ENCODE peak calls at places on chromosomes 6 and 20, in four cellular contexts. N is WTC11, Z is A549, G is HepG2. H is an unnamed sample.

GRCh38 chr6:70371454-70372105 is 41.7 kb upstream of the FAM135A start:
- DNase-seq in N (no peak), Z (peak), G (peak), H (no peak)

GRCh38 chr6:15663057-15663638 is 320 bp upstream of the DTNBP1 start:
- DNase-seq in N (no peak), Z (peak), G (no peak), H (peak)

GRCh38 chr6:156587751-156588301 is 189.4 kb upstream of the ARID1B start:
- DNase-seq in N (no peak), Z (no peak), G (no peak), H (no peak)

GRCh38 chr6:72787521-72788031 is 165.7 kb downstream of the KCNQ5 start:
- DNase-seq in N (no peak), Z (peak), G (no peak), H (no peak)

GRCh38 chr6:70314240-70314639 is 11.4 kb upstream of the COL9A1 start:
- DNase-seq in N (no peak), Z (no peak), G (no peak), H (no peak)

GRCh38 chr6:38068854-38069253 is 249.3 kb downstream of the ZFAND3 start:
- DNase-seq in N (no peak), Z (peak), G (no peak), H (no peak)

GRCh38 chr20:57212890-57213276 is 53.6 kb downstream of the BMP7 start:
- DNase-seq in N (no peak), Z (no peak), G (no peak), H (no peak)

GRCh38 chr20:44392776-44393607 is 37.5 kb downstream of the HNF4A start:
- DNase-seq in N (no peak), Z (no peak), G (peak), H (no peak)

GRCh38 chr6:144266091-144266649 is 19.0 kb upstream of the UTRN start:
- DNase-seq in N (peak), Z (peak), G (no peak), H (no peak)

GRCh38 chr6:170221052-170221752 is 69.7 kb downstream of the DLL1 start:
- DNase-seq in N (no peak), Z (no peak), G (no peak), H (no peak)

GRCh38 chr6:21331221-21331620 is 262.3 kb upstream of the SOX4 start:
- DNase-seq in N (no peak), Z (no peak), G (no peak), H (no peak)

GRCh38 chr20:6685181-6685582 is 82.3 kb upstream of the BMP2 start:
- DNase-seq in N (no peak), Z (no peak), G (no peak), H (no peak)

GRCh38 chr6:36349240-36349639 is 12.6 kb upstream of the BNIP5 start:
- DNase-seq in N (no peak), Z (no peak), G (no peak), H (no peak)

GRCh38 chr20:44069203-44069931 is 117.6 kb downstream of the JPH2 start:
- DNase-seq in N (no peak), Z (no peak), G (no peak), H (peak)

GRCh38 chr6:4612636-4613171 is 163.5 kb upstream of the CDYL start:
- DNase-seq in N (no peak), Z (no peak), G (no peak), H (no peak)

GRCh38 chr6:147127587-147127986 is 76.6 kb upstream of the STXBP5 start:
- DNase-seq in N (no peak), Z (no peak), G (no peak), H (no peak)

GRCh38 chr6:129108337-129108736 is 225.4 kb downstream of the LAMA2 start:
- DNase-seq in N (no peak), Z (no peak), G (no peak), H (no peak)

GRCh38 chr20:63099426-63100267 is 92.9 kb upstream of the BHLHE23 start:
- DNase-seq in N (peak), Z (peak), G (no peak), H (no peak)

GRCh38 chr20:57662313-57663240 is 42.4 kb upstream of the ZBP1 start:
- DNase-seq in N (peak), Z (no peak), G (no peak), H (no peak)

GRCh38 chr6:38730136-38730862 is 15.2 kb downstream of the DNAH8 start:
- DNase-seq in N (no peak), Z (no peak), G (no peak), H (no peak)

GRCh38 chr6:20426177-20427082 is 24.8 kb downstream of the E2F3 start:
- DNase-seq in N (no peak), Z (no peak), G (no peak), H (no peak)

GRCh38 chr6:150874184-150874583 is 8.7 kb downstream of the MTHFD1L start:
- DNase-seq in N (no peak), Z (no peak), G (no peak), H (no peak)

GRCh38 chr6:29948277-29948676 is 5.9 kb downstream of the HLA-A start:
- DNase-seq in N (no peak), Z (no peak), G (no peak), H (no peak)

GRCh38 chr6:3380344-3381232 is 76.3 kb downstream of the SLC22A23 start:
- DNase-seq in N (no peak), Z (no peak), G (peak), H (no peak)

GRCh38 chr6:133309579-133309978 is 68.4 kb downstream of the EYA4 start:
- DNase-seq in N (no peak), Z (no peak), G (no peak), H (no peak)

GRCh38 chr20:14401479-14402138 is 64.2 kb upstream of the FLRT3 start:
- DNase-seq in N (no peak), Z (no peak), G (no peak), H (no peak)

GRCh38 chr6:16769986-16770376 is 8.7 kb upstream of the ATXN1 start:
- DNase-seq in N (no peak), Z (peak), G (no peak), H (no peak)

DNA sequence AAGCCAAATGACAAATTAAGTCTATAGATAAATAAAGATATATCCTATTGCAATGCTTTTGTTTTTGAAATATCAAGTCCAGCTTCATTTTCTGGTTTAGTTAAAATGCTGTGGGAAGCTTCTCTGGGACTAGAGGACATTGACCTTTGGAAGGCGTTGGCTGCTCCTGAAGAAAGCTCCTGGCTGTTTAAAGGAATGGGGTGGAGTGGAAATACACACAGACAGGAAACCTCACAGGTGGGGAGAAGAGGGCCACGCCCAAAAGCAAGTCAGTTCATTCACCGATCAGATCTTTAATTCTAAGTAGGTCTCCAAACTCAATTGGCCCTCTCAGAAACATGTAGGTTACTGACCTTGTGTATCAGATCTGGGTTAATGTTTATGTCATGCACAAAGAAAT is 59.6 kb downstream of the SPTLC3 start:
- DNase-seq in N (no peak), Z (no peak), G (no peak), H (no peak)
- TF ChIP-seq ESRRA in N (no peak), Z (no peak), G (no peak), H (no peak)

DNA sequence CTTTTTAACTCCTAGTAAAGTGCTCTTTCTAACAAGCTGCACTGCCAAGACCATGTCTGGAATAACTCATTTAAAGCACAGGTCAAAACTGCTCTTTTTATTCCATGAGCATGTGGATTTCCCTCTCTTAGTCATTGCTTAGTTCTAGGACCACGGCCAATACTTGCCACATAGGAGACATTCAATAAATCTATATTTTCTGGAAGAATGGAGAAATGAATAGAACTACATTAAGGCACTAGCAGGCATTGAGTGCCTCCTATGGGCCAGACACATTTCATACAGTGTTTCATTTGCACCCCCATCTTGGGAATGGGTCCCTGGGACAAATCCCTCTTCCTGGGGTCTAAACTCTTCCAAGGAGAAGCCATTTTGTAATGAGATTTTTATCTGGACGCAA is 552.8 kb upstream of the CITED2 start:
- DNase-seq in N (no peak), Z (peak), G (no peak), H (no peak)
- TF ChIP-seq ESRRA in N (no peak), Z (no peak), G (no peak), H (no peak)

GRCh38 chr20:8254911-8255582 is 123.0 kb downstream of the PLCB1 start:
- DNase-seq in N (no peak), Z (no peak), G (no peak), H (no peak)

GRCh38 chr20:8251201-8251575 is 119.1 kb downstream of the PLCB1 start:
- DNase-seq in N (no peak), Z (no peak), G (no peak), H (no peak)

GRCh38 chr20:8260837-8261241 is 128.8 kb downstream of the PLCB1 start:
- DNase-seq in N (no peak), Z (no peak), G (no peak), H (no peak)

GRCh38 chr20:8250539-8251200 is 118.6 kb downstream of the PLCB1 start:
- DNase-seq in N (no peak), Z (peak), G (peak), H (no peak)

GRCh38 chr20:8255945-8256632 is 124.0 kb downstream of the PLCB1 start:
- DNase-seq in N (no peak), Z (no peak), G (peak), H (no peak)
- TF ChIP-seq ESRRA in N (no peak), Z (no peak), G (no peak), H (no peak)

GRCh38 chr20:53406580-53406979 is 187.1 kb downstream of the ZNF217 start:
- DNase-seq in N (no peak), Z (no peak), G (no peak), H (no peak)

GRCh38 chr20:53409177-53409576 is 184.5 kb downstream of the ZNF217 start:
- DNase-seq in N (no peak), Z (no peak), G (no peak), H (no peak)

GRCh38 chr20:53405070-53405603 is 188.5 kb downstream of the ZNF217 start:
- DNase-seq in N (no peak), Z (no peak), G (no peak), H (no peak)

GRCh38 chr20:53411129-53411528 is 182.5 kb downstream of the ZNF217 start:
- DNase-seq in N (no peak), Z (no peak), G (no peak), H (no peak)

DNA sequence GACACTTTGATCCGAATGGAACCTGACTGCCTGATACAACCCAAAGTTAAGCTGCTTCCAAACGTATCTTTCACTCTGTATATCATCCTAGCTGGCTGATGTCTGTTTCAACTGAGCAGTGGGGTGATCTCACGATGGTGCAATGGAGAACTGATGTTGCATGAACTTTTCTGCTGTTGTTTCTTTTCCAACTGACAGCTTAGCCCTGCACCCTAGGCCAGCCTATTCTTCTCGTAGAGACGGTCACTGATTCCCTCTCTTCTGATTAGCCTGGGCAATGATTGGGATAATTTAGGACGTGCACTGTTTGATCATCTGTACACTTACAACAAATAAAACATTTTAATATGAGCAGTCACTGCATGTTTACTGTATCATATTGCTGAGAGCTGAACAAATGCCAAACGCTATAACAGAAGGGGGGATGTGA is 184.9 kb downstream of the ZNF217 start:
- DNase-seq in N (no peak), Z (no peak), G (no peak), H (no peak)
- TF ChIP-seq ESRRA in N (no peak), Z (no peak), G (no peak), H (no peak)

DNA sequence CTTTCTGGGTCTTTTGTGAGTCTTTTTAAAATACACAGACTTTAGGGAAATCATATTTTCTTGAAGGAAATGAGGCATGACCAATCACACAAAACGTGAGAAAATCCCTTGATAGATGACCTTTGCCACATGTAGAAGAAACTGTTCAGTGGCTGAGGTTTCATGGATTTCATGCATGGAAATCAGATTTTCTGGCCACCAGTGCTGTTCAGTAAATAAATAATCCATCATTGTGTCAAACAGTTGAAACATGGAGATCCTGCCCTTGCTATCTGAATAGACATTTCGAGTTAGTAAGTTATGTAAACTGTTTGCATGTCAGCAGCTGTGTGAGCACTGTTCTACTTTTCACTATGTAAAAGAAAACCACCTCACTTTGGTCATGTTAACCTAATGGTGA is 793.8 kb upstream of the EPHA7 start:
- DNase-seq in N (no peak), Z (no peak), G (no peak), H (no peak)
- TF ChIP-seq ESRRA in N (no peak), Z (no peak), G (no peak), H (no peak)

GRCh38 chr20:23141016-23141415 is 54.9 kb upstream of the CD93 start:
- DNase-seq in N (no peak), Z (no peak), G (no peak), H (no peak)

GRCh38 chr20:23138682-23139081 is 52.6 kb upstream of the CD93 start:
- DNase-seq in N (no peak), Z (no peak), G (no peak), H (no peak)

GRCh38 chr20:23141450-23142161 is 55.5 kb upstream of the CD93 start:
- DNase-seq in N (no peak), Z (no peak), G (peak), H (no peak)

GRCh38 chr20:23138226-23138625 is 52.1 kb upstream of the CD93 start:
- DNase-seq in N (no peak), Z (no peak), G (no peak), H (no peak)

GRCh38 chr20:23139524-23139923 is 53.4 kb upstream of the CD93 start:
- DNase-seq in N (no peak), Z (no peak), G (no peak), H (no peak)
- TF ChIP-seq ESRRA in N (no peak), Z (no peak), G (no peak), H (no peak)

DNA sequence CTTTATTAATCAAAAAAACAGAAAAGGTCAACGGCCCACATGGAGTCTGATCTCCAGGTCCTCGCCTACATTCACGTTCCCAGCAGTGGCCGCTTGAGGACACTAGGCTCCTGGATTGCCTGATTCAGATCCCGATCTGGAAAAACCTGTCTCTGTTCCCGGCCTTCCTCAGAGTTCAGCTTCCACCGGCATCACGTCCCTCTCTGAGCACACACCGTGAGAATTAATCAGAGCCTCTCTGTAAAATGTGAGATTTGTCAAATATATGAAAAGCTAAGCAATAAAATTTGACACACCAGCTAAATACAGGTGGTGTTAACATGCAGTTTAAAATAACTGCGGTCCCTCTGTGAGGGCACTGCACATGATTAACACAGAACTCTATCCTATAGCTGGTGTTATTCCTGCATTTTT is 122.8 kb upstream of the COL21A1 start:
- DNase-seq in N (peak), Z (peak), G (peak), H (no peak)
- TF ChIP-seq ESRRA in N (no peak), Z (no peak), G (no peak), H (no peak)

GRCh38 chr6:71396410-71396801 is 107.8 kb downstream of the OGFRL1 start:
- DNase-seq in N (no peak), Z (no peak), G (no peak), H (peak)

GRCh38 chr6:71395731-71396409 is 107.3 kb downstream of the OGFRL1 start:
- DNase-seq in N (no peak), Z (no peak), G (no peak), H (no peak)

GRCh38 chr6:71393471-71393870 is 104.9 kb downstream of the OGFRL1 start:
- DNase-seq in N (no peak), Z (peak), G (no peak), H (no peak)

GRCh38 chr6:71392286-71392685 is 103.7 kb downstream of the OGFRL1 start:
- DNase-seq in N (no peak), Z (peak), G (no peak), H (no peak)

DNA sequence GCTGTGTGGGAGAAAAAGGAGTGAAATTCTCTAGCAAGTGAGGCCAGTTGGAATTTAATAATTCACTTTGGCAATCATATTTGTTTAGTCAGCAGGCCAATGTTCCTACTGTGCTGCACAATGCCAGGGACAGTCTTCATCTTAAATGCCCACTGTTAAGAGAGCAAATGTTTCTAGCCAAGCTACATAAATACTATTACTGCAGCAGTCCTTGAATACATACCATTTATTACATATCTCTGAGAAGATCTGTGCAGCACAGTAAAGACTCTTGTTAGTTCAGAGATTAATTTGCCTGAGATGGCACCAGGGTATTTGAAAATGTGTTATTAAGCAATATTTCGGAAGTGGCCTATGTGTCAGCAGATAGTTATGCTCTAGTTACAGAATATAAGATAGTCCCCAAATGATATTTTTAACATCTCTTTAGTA is 105.4 kb downstream of the OGFRL1 start:
- DNase-seq in N (no peak), Z (peak), G (no peak), H (no peak)
- TF ChIP-seq ESRRA in N (no peak), Z (no peak), G (no peak), H (no peak)

DNA sequence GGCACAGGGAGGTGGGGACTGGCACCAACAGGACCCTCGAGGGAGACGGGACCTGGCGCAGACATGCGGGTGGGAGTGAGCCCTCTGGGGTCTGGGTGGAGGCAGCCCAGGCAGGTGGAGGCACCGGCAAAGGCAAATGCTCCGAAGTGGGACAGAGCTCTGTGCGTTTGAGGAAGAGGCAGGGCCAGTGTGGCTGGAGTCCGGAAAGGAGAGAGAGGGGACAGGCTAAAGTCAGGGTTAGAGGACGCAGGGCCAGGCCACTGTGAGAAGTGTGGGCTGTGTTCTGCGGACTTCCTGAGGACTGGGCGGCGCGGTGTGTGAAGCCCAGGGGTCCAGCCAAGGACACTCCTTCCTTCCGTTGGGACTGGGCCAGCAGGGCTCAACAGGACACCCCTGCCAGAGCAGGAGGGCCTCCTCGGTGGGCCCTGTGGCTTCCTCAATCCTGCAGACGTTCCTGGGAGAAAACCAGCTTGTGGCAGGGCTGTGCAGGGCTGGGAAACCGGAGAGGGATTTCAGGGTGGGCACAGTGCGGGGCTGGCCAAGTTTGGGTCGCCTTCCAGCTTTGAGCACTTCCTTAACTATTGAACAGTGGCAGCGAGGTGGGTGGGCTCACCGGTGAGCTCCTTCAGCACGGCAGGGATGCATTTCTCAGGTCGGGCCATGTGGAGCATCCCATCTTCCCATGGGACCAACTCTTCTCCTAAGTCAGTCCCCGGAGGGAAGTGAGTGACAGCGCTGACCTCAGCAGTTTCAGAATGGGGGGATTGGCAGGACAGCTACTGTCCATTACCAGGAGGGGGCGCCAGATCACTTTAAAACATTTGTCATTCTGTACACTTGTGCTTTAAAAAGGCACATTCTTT is 22.5 kb downstream of the MOCS3 start:
- DNase-seq in N (peak), Z (peak), G (peak), H (peak)
- TF ChIP-seq ESRRA in N (no peak), Z (no peak), G (no peak), H (no peak)

GRCh38 chr6:83226517-83226916 is 33.4 kb downstream of the RWDD2A start:
- DNase-seq in N (no peak), Z (no peak), G (no peak), H (no peak)

GRCh38 chr6:83231146-83231545 is 38.0 kb downstream of the RWDD2A start:
- DNase-seq in N (no peak), Z (no peak), G (no peak), H (no peak)
- TF ChIP-seq ESRRA in N (no peak), Z (no peak), G (no peak), H (no peak)